ENCODE peak calls at places on chromosomes 3 and 15, in eight cellular contexts. Q is DND-41, V is bronchial epithelial cell, Z is sigmoid colon, O is cardiac muscle cell, U is AG10803, R is fibroblast of pulmonary artery, C is tibial artery. X is an unnamed sample.

GRCh38 chr3:143040264-143040879 is 39.0 kb downstream of the U2SURP start:
- DNase-seq in Q (no peak), V (peak), Z (no peak), O (peak), U (peak), R (peak), C (no peak), X (peak)

GRCh38 chr3:10783360-10784346 is 32.4 kb upstream of the SLC6A11 start:
- DNase-seq in Q (peak), V (peak), Z (no peak), O (peak), U (peak), R (peak), C (no peak), X (peak)

GRCh38 chr3:123291404-123291803 is 89.7 kb downstream of the SEC22A start:
- DNase-seq in Q (no peak), V (no peak), Z (peak), O (no peak), U (no peak), R (no peak), C (peak), X (no peak)

GRCh38 chr3:94775746-94776145 is 712.9 kb downstream of the NSUN3 start:
- DNase-seq in Q (no peak), V (no peak), Z (no peak), O (no peak), U (no peak), R (no peak), C (no peak), X (no peak)

GRCh38 chr3:5275529-5275928 is 88.0 kb downstream of the EDEM1 start:
- DNase-seq in Q (no peak), V (no peak), Z (no peak), O (peak), U (peak), R (peak), C (no peak), X (peak)

GRCh38 chr3:4501991-4502390 is 8.8 kb downstream of the ITPR1 start:
- DNase-seq in Q (no peak), V (no peak), Z (no peak), O (no peak), U (no peak), R (no peak), C (no peak), X (no peak)

GRCh38 chr3:55458398-55458797 is 28.7 kb downstream of the WNT5A start:
- DNase-seq in Q (no peak), V (no peak), Z (no peak), O (no peak), U (no peak), R (no peak), C (no peak), X (no peak)

GRCh38 chr3:138197058-138197457 is 10.0 kb downstream of the ARMC8 start:
- DNase-seq in Q (peak), V (peak), Z (no peak), O (peak), U (peak), R (peak), C (no peak), X (peak)

GRCh38 chr3:177300039-177300833 is 103.0 kb upstream of the TBL1XR1 start:
- DNase-seq in Q (no peak), V (peak), Z (no peak), O (peak), U (peak), R (peak), C (no peak), X (peak)

GRCh38 chr3:157442729-157443128 is 6.1 kb downstream of the PTX3 start:
- DNase-seq in Q (no peak), V (no peak), Z (no peak), O (peak), U (peak), R (peak), C (no peak), X (no peak)

GRCh38 chr3:66200786-66201185 is 20.0 kb upstream of the SLC25A26 start:
- DNase-seq in Q (no peak), V (no peak), Z (no peak), O (no peak), U (no peak), R (no peak), C (no peak), X (no peak)

GRCh38 chr3:17632401-17633100 is 109.9 kb downstream of the TBC1D5 start:
- DNase-seq in Q (no peak), V (peak), Z (no peak), O (peak), U (peak), R (peak), C (no peak), X (peak)

GRCh38 chr3:40417845-40418543 is 31.0 kb downstream of the ENTPD3 start:
- DNase-seq in Q (no peak), V (peak), Z (no peak), O (no peak), U (no peak), R (no peak), C (no peak), X (no peak)

GRCh38 chr3:101849714-101850326 is 506 bp downstream of the NFKBIZ start:
- DNase-seq in Q (peak), V (no peak), Z (peak), O (no peak), U (no peak), R (no peak), C (peak), X (peak)

GRCh38 chr3:188507244-188507720 is 353.3 kb downstream of the LPP start:
- DNase-seq in Q (no peak), V (peak), Z (no peak), O (peak), U (peak), R (peak), C (no peak), X (no peak)

GRCh38 chr3:153069598-153069997 is 92.4 kb upstream of the RAP2B start:
- DNase-seq in Q (no peak), V (no peak), Z (no peak), O (peak), U (no peak), R (no peak), C (no peak), X (no peak)

GRCh38 chr3:134326760-134327593 is 47.3 kb downstream of the AMOTL2 start:
- DNase-seq in Q (no peak), V (peak), Z (peak), O (peak), U (peak), R (peak), C (peak), X (no peak)

GRCh38 chr3:152737021-152737908 is 97.7 kb upstream of the P2RY1 start:
- DNase-seq in Q (no peak), V (peak), Z (peak), O (peak), U (peak), R (peak), C (no peak), X (peak)

GRCh38 chr3:160154033-160154432 is 71.2 kb upstream of the C3orf80 start:
- DNase-seq in Q (no peak), V (no peak), Z (no peak), O (no peak), U (peak), R (peak), C (no peak), X (no peak)

GRCh38 chr15:35696767-35697231 is 150.8 kb upstream of the DPH6 start:
- DNase-seq in Q (no peak), V (peak), Z (no peak), O (peak), U (peak), R (peak), C (no peak), X (no peak)

GRCh38 chr15:99016680-99017321 is 9.2 kb upstream of the PGPEP1L start:
- DNase-seq in Q (peak), V (peak), Z (no peak), O (no peak), U (peak), R (no peak), C (no peak), X (no peak)

GRCh38 chr15:99017322-99017701 is 9.7 kb upstream of the PGPEP1L start:
- DNase-seq in Q (no peak), V (no peak), Z (no peak), O (no peak), U (no peak), R (no peak), C (no peak), X (no peak)

GRCh38 chr15:99014803-99015676 is 7.4 kb upstream of the PGPEP1L start:
- DNase-seq in Q (peak), V (peak), Z (peak), O (peak), U (peak), R (peak), C (peak), X (peak)

GRCh38 chr15:99019558-99020540 is 12.3 kb upstream of the PGPEP1L start:
- DNase-seq in Q (no peak), V (peak), Z (no peak), O (peak), U (peak), R (peak), C (no peak), X (no peak)

GRCh38 chr15:99015677-99016568 is 8.3 kb upstream of the PGPEP1L start:
- DNase-seq in Q (peak), V (no peak), Z (no peak), O (no peak), U (no peak), R (no peak), C (no peak), X (no peak)
- H3K4me3 ChIP-seq in Q (peak), V (peak), Z (peak), O (peak), U (no peak), R (peak), C (peak), X (peak)

GRCh38 chr3:32454111-32454510 is 48.5 kb downstream of the CMTM6 start:
- DNase-seq in Q (no peak), V (no peak), Z (no peak), O (no peak), U (no peak), R (no peak), C (no peak), X (no peak)
- TF ChIP-seq CTCF in Q (no peak), V (no peak), Z (no peak), O (no peak), U (no peak), R (no peak), C (no peak), X (no peak)

GRCh38 chr15:71691322-71691699 is 119.0 kb upstream of the NR2E3 start:
- DNase-seq in Q (no peak), V (peak), Z (no peak), O (no peak), U (no peak), R (no peak), C (no peak), X (no peak)
- H3K4me3 ChIP-seq in Q (no peak), V (peak), Z (no peak), O (no peak), U (no peak), R (no peak), C (no peak), X (no peak)

GRCh38 chr15:96356494-96357455 is 26.3 kb downstream of the NR2F2 start:
- DNase-seq in Q (no peak), V (peak), Z (peak), O (peak), U (peak), R (peak), C (peak), X (peak)

GRCh38 chr15:96353931-96354730 is 23.6 kb downstream of the NR2F2 start:
- DNase-seq in Q (no peak), V (no peak), Z (no peak), O (peak), U (no peak), R (peak), C (peak), X (no peak)

GRCh38 chr15:96355561-96356129 is 25.1 kb downstream of the NR2F2 start:
- DNase-seq in Q (no peak), V (no peak), Z (no peak), O (no peak), U (no peak), R (no peak), C (no peak), X (no peak)

GRCh38 chr15:96353378-96353930 is 23.0 kb downstream of the NR2F2 start:
- DNase-seq in Q (no peak), V (no peak), Z (no peak), O (no peak), U (no peak), R (no peak), C (no peak), X (no peak)

DNA sequence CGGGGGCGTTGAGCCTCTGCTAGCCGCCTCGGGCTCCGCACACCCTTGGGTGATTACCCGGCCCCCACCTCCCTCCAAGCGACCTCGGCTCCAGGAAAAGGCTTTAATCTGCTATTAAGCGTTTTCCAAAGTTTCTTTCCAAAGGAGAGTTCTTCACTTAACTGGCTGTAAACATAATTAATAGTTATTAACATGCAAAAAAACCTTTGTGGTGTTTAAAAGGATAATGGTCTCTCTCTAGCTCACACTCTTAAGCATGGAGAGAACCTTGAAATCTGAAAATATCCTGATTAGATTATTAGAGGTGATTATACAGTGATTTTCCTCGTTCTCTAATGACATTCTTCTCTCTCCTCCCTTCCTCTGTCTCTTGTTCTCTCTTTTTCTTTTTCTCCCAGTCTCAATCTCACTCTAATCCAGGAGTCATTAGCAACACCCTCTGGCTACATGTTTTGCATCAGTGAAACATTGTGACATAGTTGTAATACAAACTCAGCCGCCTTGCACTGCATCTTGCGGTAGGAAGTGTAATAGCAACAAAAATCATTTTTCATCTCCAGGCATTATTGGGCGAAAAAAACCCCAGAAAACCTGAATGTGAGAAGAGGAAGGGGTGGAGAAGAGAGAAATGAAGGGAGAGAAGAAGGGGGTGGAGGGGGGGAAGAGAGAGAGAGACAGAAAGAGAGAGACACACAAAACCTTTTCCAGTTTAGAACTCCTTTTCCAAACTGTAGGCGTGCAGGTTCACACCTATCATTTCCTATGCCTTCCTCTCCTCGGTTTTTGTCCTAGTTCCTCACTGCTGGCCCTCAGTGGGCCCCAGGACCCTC is 24.4 kb downstream of the NR2F2 start:
- DNase-seq in Q (no peak), V (peak), Z (no peak), O (peak), U (peak), R (peak), C (no peak), X (no peak)
- TF ChIP-seq CTCF in Q (no peak), V (peak), Z (peak), O (peak), U (peak), R (peak), C (peak), X (no peak)

GRCh38 chr3:2099779-2100191 is 1.1 kb downstream of the CNTN4 start:
- DNase-seq in Q (no peak), V (no peak), Z (no peak), O (no peak), U (no peak), R (no peak), C (no peak), X (no peak)

GRCh38 chr3:2099028-2099671 is 484 bp downstream of the CNTN4 start:
- DNase-seq in Q (no peak), V (no peak), Z (no peak), O (no peak), U (no peak), R (no peak), C (peak), X (no peak)

GRCh38 chr3:2096196-2096595 is 2.5 kb upstream of the CNTN4 start:
- DNase-seq in Q (no peak), V (no peak), Z (no peak), O (no peak), U (no peak), R (no peak), C (no peak), X (no peak)

GRCh38 chr3:2098398-2099027 is at the start of gene CNTN4:
- DNase-seq in Q (no peak), V (no peak), Z (peak), O (peak), U (no peak), R (no peak), C (peak), X (peak)

DNA sequence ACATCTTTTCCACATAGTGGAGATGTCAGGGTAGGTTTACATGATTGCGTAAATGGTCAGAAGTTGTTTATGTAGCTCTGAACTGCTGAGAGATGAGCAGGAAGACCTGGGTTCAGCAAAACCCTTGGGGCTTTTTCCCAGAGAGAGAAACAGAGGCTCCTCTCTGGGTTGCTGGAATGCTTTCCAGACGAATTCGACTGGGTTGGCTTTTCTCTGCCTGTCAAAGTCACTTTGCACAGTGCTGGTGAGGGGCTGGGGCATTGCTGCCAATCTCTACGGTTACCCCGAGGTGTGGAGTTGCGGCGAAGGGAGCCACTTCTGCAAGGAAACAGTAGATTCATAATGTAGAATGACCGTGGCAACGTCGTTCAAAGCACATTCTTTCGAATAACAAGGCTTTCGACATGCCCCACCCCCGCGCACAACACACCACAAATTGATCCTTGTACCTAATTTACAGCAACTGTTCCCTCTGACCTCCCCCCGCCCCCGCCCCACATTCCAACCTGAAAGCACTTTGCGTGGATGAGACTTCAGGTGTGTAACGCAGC is 950 bp upstream of the CNTN4 start:
- DNase-seq in Q (no peak), V (peak), Z (no peak), O (no peak), U (no peak), R (no peak), C (no peak), X (no peak)
- H3K4me3 ChIP-seq in Q (no peak), V (no peak), Z (peak), O (peak), U (no peak), R (no peak), C (peak), X (no peak)

GRCh38 chr15:31887246-31887645 is 143.1 kb upstream of the CHRNA7 start:
- DNase-seq in Q (no peak), V (no peak), Z (no peak), O (no peak), U (no peak), R (no peak), C (no peak), X (no peak)
- TF ChIP-seq CTCF in Q (no peak), V (no peak), Z (no peak), O (no peak), U (no peak), R (no peak), C (no peak), X (no peak)

GRCh38 chr15:65981837-65982696 is 112.8 kb downstream of the RAB11A start:
- DNase-seq in Q (peak), V (peak), Z (no peak), O (no peak), U (no peak), R (no peak), C (no peak), X (peak)
- H3K4me3 ChIP-seq in Q (no peak), V (no peak), Z (no peak), O (peak), U (no peak), R (no peak), C (no peak), X (no peak)

GRCh38 chr3:52077376-52077775 is 21.0 kb upstream of the DUSP7 start:
- DNase-seq in Q (no peak), V (no peak), Z (no peak), O (no peak), U (no peak), R (no peak), C (no peak), X (no peak)
- TF ChIP-seq CTCF in Q (no peak), V (no peak), Z (no peak), O (no peak), U (peak), R (no peak), C (peak), X (no peak)

GRCh38 chr15:52018244-52018643 is 775 bp upstream of the MAPK6 start:
- DNase-seq in Q (no peak), V (peak), Z (no peak), O (no peak), U (peak), R (peak), C (no peak), X (no peak)
- H3K4me3 ChIP-seq in Q (peak), V (no peak), Z (peak), O (no peak), U (peak), R (no peak), C (no peak), X (peak)